ENCODE peak calls at places on chromosomes 7 and 10, in nine cellular contexts. One of them, this sample, is unnamed.

GRCh38 chr10:52653221-52653501 is 119.4 kb downstream of the MBL2 start:
- DNase-seq in suprapubic skin: no peak
- DNase-seq in GM12892: no peak
- DNase-seq in uterus: no peak
- DNase-seq in esophagus muscularis mucosa: no peak
- DNase-seq in heart left ventricle: no peak
- DNase-seq in body of pancreas: no peak
- DNase-seq in breast epithelium: no peak
- DNase-seq in adrenal gland: no peak
- DNase-seq in this sample: no peak

GRCh38 chr10:14184841-14185500 is 145.8 kb downstream of the FRMD4A start:
- DNase-seq in GM12892: peak
- DNase-seq in adrenal gland: no peak
- DNase-seq in suprapubic skin: no peak
- DNase-seq in heart left ventricle: no peak
- DNase-seq in uterus: no peak
- DNase-seq in body of pancreas: no peak
- DNase-seq in esophagus muscularis mucosa: no peak
- DNase-seq in breast epithelium: no peak
- DNase-seq in this sample: no peak

GRCh38 chr7:29228289-29229011 is 33.9 kb downstream of the CHN2 start:
- DNase-seq in suprapubic skin: no peak
- DNase-seq in heart left ventricle: no peak
- DNase-seq in body of pancreas: no peak
- DNase-seq in esophagus muscularis mucosa: no peak
- DNase-seq in adrenal gland: no peak
- DNase-seq in uterus: no peak
- DNase-seq in GM12892: no peak
- DNase-seq in breast epithelium: no peak
- DNase-seq in this sample: no peak

GRCh38 chr10:130422366-130423324 is 286.5 kb downstream of the GLRX3 start:
- DNase-seq in uterus: no peak
- DNase-seq in suprapubic skin: no peak
- DNase-seq in esophagus muscularis mucosa: peak
- DNase-seq in heart left ventricle: no peak
- DNase-seq in adrenal gland: no peak
- DNase-seq in body of pancreas: no peak
- DNase-seq in GM12892: no peak
- DNase-seq in breast epithelium: no peak
- DNase-seq in this sample: no peak

GRCh38 chr10:116742367-116743265 is at the start of gene HSPA12A:
- DNase-seq in breast epithelium: peak
- DNase-seq in esophagus muscularis mucosa: peak
- DNase-seq in uterus: peak
- DNase-seq in GM12892: peak
- DNase-seq in heart left ventricle: peak
- DNase-seq in suprapubic skin: peak
- DNase-seq in adrenal gland: peak
- DNase-seq in body of pancreas: peak
- DNase-seq in this sample: peak

GRCh38 chr7:132077986-132078385 is 498.3 kb downstream of the PLXNA4 start:
- DNase-seq in heart left ventricle: no peak
- DNase-seq in esophagus muscularis mucosa: no peak
- DNase-seq in adrenal gland: no peak
- DNase-seq in GM12892: no peak
- DNase-seq in breast epithelium: no peak
- DNase-seq in suprapubic skin: no peak
- DNase-seq in body of pancreas: no peak
- DNase-seq in uterus: peak
- DNase-seq in this sample: no peak

GRCh38 chr10:15045380-15045779 is 1.6 kb downstream of the OLAH start:
- DNase-seq in esophagus muscularis mucosa: no peak
- DNase-seq in heart left ventricle: no peak
- DNase-seq in adrenal gland: no peak
- DNase-seq in GM12892: no peak
- DNase-seq in suprapubic skin: no peak
- DNase-seq in breast epithelium: no peak
- DNase-seq in uterus: no peak
- DNase-seq in body of pancreas: no peak
- DNase-seq in this sample: no peak

GRCh38 chr10:119466076-119466475 is 76.4 kb downstream of the RGS10 start:
- DNase-seq in body of pancreas: no peak
- DNase-seq in GM12892: no peak
- DNase-seq in heart left ventricle: peak
- DNase-seq in adrenal gland: no peak
- DNase-seq in uterus: no peak
- DNase-seq in suprapubic skin: no peak
- DNase-seq in breast epithelium: no peak
- DNase-seq in esophagus muscularis mucosa: no peak
- DNase-seq in this sample: no peak

GRCh38 chr7:6475433-6476186 is 27.9 kb upstream of the DAGLB start:
- DNase-seq in adrenal gland: no peak
- DNase-seq in esophagus muscularis mucosa: no peak
- DNase-seq in GM12892: no peak
- DNase-seq in breast epithelium: no peak
- DNase-seq in heart left ventricle: no peak
- DNase-seq in suprapubic skin: no peak
- DNase-seq in uterus: no peak
- DNase-seq in body of pancreas: no peak
- DNase-seq in this sample: no peak

GRCh38 chr10:112915590-112916572 is 34.2 kb upstream of the TCF7L2 start:
- DNase-seq in body of pancreas: peak
- DNase-seq in adrenal gland: no peak
- DNase-seq in GM12892: no peak
- DNase-seq in heart left ventricle: no peak
- DNase-seq in esophagus muscularis mucosa: no peak
- DNase-seq in uterus: no peak
- DNase-seq in breast epithelium: no peak
- DNase-seq in suprapubic skin: no peak
- DNase-seq in this sample: peak

GRCh38 chr7:78148166-78148894 is 349.8 kb downstream of the PHTF2 start:
- DNase-seq in GM12892: no peak
- DNase-seq in adrenal gland: peak
- DNase-seq in body of pancreas: no peak
- DNase-seq in heart left ventricle: no peak
- DNase-seq in breast epithelium: no peak
- DNase-seq in esophagus muscularis mucosa: no peak
- DNase-seq in suprapubic skin: no peak
- DNase-seq in uterus: no peak
- DNase-seq in this sample: no peak

GRCh38 chr10:51696251-51696650 is 3.1 kb downstream of the CSTF2T start:
- DNase-seq in uterus: no peak
- DNase-seq in body of pancreas: no peak
- DNase-seq in GM12892: no peak
- DNase-seq in adrenal gland: no peak
- DNase-seq in breast epithelium: no peak
- DNase-seq in suprapubic skin: no peak
- DNase-seq in heart left ventricle: no peak
- DNase-seq in esophagus muscularis mucosa: no peak
- DNase-seq in this sample: no peak

GRCh38 chr7:96009162-96009561 is 236.8 kb downstream of the DYNC1I1 start:
- DNase-seq in GM12892: no peak
- DNase-seq in suprapubic skin: no peak
- DNase-seq in heart left ventricle: no peak
- DNase-seq in body of pancreas: no peak
- DNase-seq in uterus: no peak
- DNase-seq in adrenal gland: no peak
- DNase-seq in esophagus muscularis mucosa: no peak
- DNase-seq in breast epithelium: no peak
- DNase-seq in this sample: no peak

GRCh38 chr10:61863981-61864380 is 37.5 kb upstream of the ARID5B start:
- DNase-seq in GM12892: no peak
- DNase-seq in suprapubic skin: no peak
- DNase-seq in esophagus muscularis mucosa: no peak
- DNase-seq in body of pancreas: no peak
- DNase-seq in uterus: no peak
- DNase-seq in breast epithelium: no peak
- DNase-seq in heart left ventricle: no peak
- DNase-seq in adrenal gland: no peak
- DNase-seq in this sample: no peak

GRCh38 chr10:49441488-49442476 is 45.9 kb upstream of the DRGX start:
- DNase-seq in esophagus muscularis mucosa: no peak
- DNase-seq in breast epithelium: no peak
- DNase-seq in adrenal gland: no peak
- DNase-seq in suprapubic skin: no peak
- DNase-seq in body of pancreas: no peak
- DNase-seq in GM12892: no peak
- DNase-seq in uterus: no peak
- DNase-seq in heart left ventricle: no peak
- DNase-seq in this sample: no peak

GRCh38 chr7:44638611-44639557 is 32.5 kb downstream of the OGDH start:
- DNase-seq in suprapubic skin: peak
- DNase-seq in uterus: peak
- DNase-seq in breast epithelium: no peak
- DNase-seq in heart left ventricle: peak
- DNase-seq in esophagus muscularis mucosa: no peak
- DNase-seq in GM12892: peak
- DNase-seq in adrenal gland: peak
- DNase-seq in body of pancreas: peak
- DNase-seq in this sample: peak

GRCh38 chr7:155581954-155582353 is 35.6 kb upstream of the CNPY1 start:
- DNase-seq in suprapubic skin: peak
- DNase-seq in body of pancreas: no peak
- DNase-seq in esophagus muscularis mucosa: no peak
- DNase-seq in GM12892: no peak
- DNase-seq in breast epithelium: peak
- DNase-seq in uterus: no peak
- DNase-seq in adrenal gland: no peak
- DNase-seq in heart left ventricle: no peak
- DNase-seq in this sample: no peak
- TF ChIP-seq POLR2A in suprapubic skin: no peak
- TF ChIP-seq POLR2A in body of pancreas: no peak
- TF ChIP-seq POLR2A in esophagus muscularis mucosa: no peak
- TF ChIP-seq POLR2A in GM12892: no peak
- TF ChIP-seq POLR2A in breast epithelium: no peak
- TF ChIP-seq POLR2A in uterus: no peak
- TF ChIP-seq POLR2A in adrenal gland: no peak
- TF ChIP-seq POLR2A in heart left ventricle: no peak
- TF ChIP-seq POLR2A in this sample: no peak

GRCh38 chr7:149023662-149024061 is 4.6 kb downstream of the PDIA4 start:
- DNase-seq in breast epithelium: no peak
- DNase-seq in uterus: no peak
- DNase-seq in adrenal gland: no peak
- DNase-seq in GM12892: no peak
- DNase-seq in heart left ventricle: no peak
- DNase-seq in body of pancreas: no peak
- DNase-seq in esophagus muscularis mucosa: no peak
- DNase-seq in suprapubic skin: no peak
- DNase-seq in this sample: no peak
- TF ChIP-seq POLR2A in breast epithelium: no peak
- TF ChIP-seq POLR2A in uterus: no peak
- TF ChIP-seq POLR2A in adrenal gland: no peak
- TF ChIP-seq POLR2A in GM12892: no peak
- TF ChIP-seq POLR2A in heart left ventricle: no peak
- TF ChIP-seq POLR2A in body of pancreas: no peak
- TF ChIP-seq POLR2A in esophagus muscularis mucosa: no peak
- TF ChIP-seq POLR2A in suprapubic skin: no peak
- TF ChIP-seq POLR2A in this sample: no peak

DNA sequence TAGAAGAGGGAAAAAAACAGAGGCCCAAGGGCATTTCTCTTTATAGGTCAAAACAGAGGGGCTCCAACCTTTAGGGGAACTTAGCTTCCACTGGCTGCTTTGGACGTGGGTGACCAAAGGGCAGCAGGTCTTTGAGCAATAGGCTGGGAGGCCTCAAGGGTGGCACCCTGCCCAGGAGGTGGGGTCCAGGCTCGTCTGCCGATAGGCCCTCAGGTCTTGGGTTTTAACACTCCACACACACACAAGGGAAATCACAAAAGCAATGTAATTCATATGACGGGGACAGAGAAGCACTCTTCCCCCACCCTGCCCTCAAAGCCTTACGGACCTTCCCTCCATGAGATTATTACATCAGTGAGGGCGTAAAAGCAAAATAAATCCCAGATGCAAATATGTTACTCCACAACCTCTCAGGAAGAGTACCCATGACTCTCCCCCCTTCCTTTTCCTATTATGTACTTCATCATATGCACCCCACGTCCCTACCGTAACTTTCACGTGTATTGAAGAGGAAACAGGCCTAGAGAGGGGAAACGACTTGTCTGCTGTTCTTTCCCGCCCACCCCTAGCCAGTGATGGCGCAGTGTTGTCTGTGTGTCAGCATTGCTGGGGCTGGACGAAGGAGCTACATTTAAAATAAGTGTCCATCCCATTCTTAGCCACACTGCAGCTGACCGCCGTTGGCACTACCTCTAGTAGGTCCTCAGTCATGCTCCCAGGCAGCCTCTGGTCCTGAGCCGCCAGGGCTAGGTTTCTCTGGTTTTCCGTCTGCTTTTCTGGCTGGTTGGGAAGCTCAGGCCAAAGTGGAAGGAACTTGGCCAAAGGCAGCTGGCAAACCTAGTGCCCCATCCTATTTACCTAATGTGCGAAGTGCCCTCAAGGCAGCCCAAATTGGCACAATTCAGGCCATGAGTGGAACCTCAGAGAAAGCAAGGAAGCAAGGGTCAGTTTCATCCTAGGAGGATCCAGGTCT is 2.1 kb downstream of the PCBD1 start:
- DNase-seq in esophagus muscularis mucosa: no peak
- DNase-seq in suprapubic skin: no peak
- DNase-seq in uterus: no peak
- DNase-seq in adrenal gland: no peak
- DNase-seq in body of pancreas: peak
- DNase-seq in GM12892: no peak
- DNase-seq in heart left ventricle: no peak
- DNase-seq in breast epithelium: no peak
- DNase-seq in this sample: no peak
- TF ChIP-seq POLR2A in esophagus muscularis mucosa: no peak
- TF ChIP-seq POLR2A in suprapubic skin: no peak
- TF ChIP-seq POLR2A in uterus: no peak
- TF ChIP-seq POLR2A in adrenal gland: no peak
- TF ChIP-seq POLR2A in body of pancreas: no peak
- TF ChIP-seq POLR2A in GM12892: no peak
- TF ChIP-seq POLR2A in heart left ventricle: no peak
- TF ChIP-seq POLR2A in breast epithelium: no peak
- TF ChIP-seq POLR2A in this sample: no peak

DNA sequence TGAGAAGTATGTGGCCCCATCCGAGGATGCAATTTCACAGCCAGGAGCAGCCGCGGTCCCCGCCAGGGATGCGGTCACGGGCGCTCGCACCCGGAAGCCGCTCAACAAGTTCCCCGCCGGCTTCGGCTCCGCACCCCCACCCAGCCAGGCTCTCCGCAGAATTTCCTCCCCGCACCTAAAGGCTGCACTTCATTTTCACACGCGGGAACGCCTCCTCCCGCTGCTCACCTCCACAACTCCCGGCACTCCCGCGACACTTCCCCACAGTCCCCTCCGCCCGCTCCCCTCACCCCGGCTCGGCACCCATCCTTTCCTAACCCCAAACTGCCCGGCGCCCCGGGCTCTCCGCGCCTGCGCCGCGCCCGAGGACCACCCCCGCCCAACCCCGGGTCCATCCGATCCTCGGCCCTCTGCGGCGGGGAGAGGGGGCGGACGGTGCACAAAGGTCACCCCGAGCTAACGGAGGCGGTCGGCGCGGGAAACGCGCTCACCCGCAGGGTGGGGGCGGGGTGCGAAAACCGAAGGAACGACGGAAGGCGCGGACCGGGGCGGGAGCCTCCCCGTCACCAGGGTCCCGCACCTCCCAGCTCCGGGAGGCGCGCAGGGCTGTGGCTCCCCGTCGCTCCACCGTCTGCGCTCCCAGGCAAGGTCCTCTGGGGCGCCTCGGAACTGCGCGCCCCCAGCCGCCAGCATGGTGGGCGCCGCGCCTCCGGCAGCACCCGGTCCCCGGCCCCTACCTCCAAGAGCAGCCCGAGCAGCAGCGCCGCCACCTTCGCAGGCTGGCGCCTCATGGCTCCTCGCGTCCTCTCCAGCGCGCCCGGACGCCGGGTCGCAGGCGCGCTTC is 546 bp downstream of the VOPP1 start:
- DNase-seq in GM12892: no peak
- DNase-seq in body of pancreas: peak
- DNase-seq in breast epithelium: no peak
- DNase-seq in adrenal gland: peak
- DNase-seq in esophagus muscularis mucosa: no peak
- DNase-seq in uterus: peak
- DNase-seq in heart left ventricle: peak
- DNase-seq in suprapubic skin: peak
- DNase-seq in this sample: peak
- TF ChIP-seq POLR2A in GM12892: peak
- TF ChIP-seq POLR2A in body of pancreas: peak
- TF ChIP-seq POLR2A in breast epithelium: no peak
- TF ChIP-seq POLR2A in adrenal gland: no peak
- TF ChIP-seq POLR2A in esophagus muscularis mucosa: no peak
- TF ChIP-seq POLR2A in uterus: no peak
- TF ChIP-seq POLR2A in heart left ventricle: no peak
- TF ChIP-seq POLR2A in suprapubic skin: no peak
- TF ChIP-seq POLR2A in this sample: no peak

This sample was measured in H54.